ENCODE peak calls at places on chromosome 22, in six cellular contexts. P, L, Z, T, J and A are unnamed samples. For H3K4me1, the result is how much of the 10 kb centered on the place peaks cover.

GRCh38 chr22:20013382-20013871 is 3.2 kb downstream of the ARVCF start:
- DNase-seq in P (peak), L (peak), Z (peak), T (no peak), J (peak), A (peak)

GRCh38 chr22:43127166-43127908 is 15.9 kb downstream of the MCAT start:
- DNase-seq in P (no peak), L (peak), Z (no peak), T (peak), J (no peak), A (no peak)

GRCh38 chr22:42343551-42344081 is 73.2 kb upstream of the TCF20 start:
- DNase-seq in P (no peak), L (no peak), Z (peak), T (no peak), J (no peak), A (no peak)

GRCh38 chr22:27133951-27134664 is 476.7 kb downstream of the MIAT start:
- DNase-seq in P (peak), L (peak), Z (peak), T (no peak), J (peak), A (peak)

GRCh38 chr22:48356731-48357130 is 1470.9 kb downstream of the BRD1 start:
- DNase-seq in P (no peak), L (no peak), Z (no peak), T (no peak), J (no peak), A (no peak)

GRCh38 chr22:39306456-39307361 is 12.7 kb downstream of the RPL3 start:
- DNase-seq in P (no peak), L (peak), Z (no peak), T (no peak), J (peak), A (no peak)

GRCh38 chr22:44667829-44668189 is 34.2 kb upstream of the PRR5 start:
- DNase-seq in P (no peak), L (peak), Z (peak), T (no peak), J (no peak), A (no peak)

GRCh38 chr22:31719850-31720471 is 30.0 kb downstream of the PRR14L start:
- DNase-seq in P (no peak), L (no peak), Z (no peak), T (no peak), J (no peak), A (no peak)

GRCh38 chr22:17121235-17122195 is at the start of gene TMEM121B:
- DNase-seq in P (peak), L (no peak), Z (peak), T (no peak), J (peak), A (no peak)

GRCh38 chr22:44609589-44609988 is 92.4 kb upstream of the PRR5 start:
- DNase-seq in P (no peak), L (no peak), Z (no peak), T (no peak), J (no peak), A (no peak)

GRCh38 chr22:17319541-17319940 is 49.7 kb upstream of the CECR2 start:
- DNase-seq in P (no peak), L (peak), Z (no peak), T (no peak), J (no peak), A (no peak)

GRCh38 chr22:39349967-39350802 is at the start of gene SYNGR1:
- DNase-seq in P (no peak), L (no peak), Z (peak), T (no peak), J (no peak), A (no peak)

GRCh38 chr22:19942071-19942885 is 660 bp upstream of the TXNRD2 start:
- DNase-seq in P (peak), L (no peak), Z (peak), T (no peak), J (peak), A (no peak)

GRCh38 chr22:26751217-26751616 is 93.8 kb downstream of the MIAT start:
- DNase-seq in P (no peak), L (no peak), Z (no peak), T (no peak), J (peak), A (no peak)

GRCh38 chr22:27270818-27271510 is 530.6 kb downstream of the MN1 start:
- DNase-seq in P (no peak), L (no peak), Z (no peak), T (no peak), J (no peak), A (no peak)

GRCh38 chr22:48705159-48705916 is 1122.3 kb downstream of the BRD1 start:
- DNase-seq in P (no peak), L (no peak), Z (no peak), T (no peak), J (no peak), A (no peak)

GRCh38 chr22:38788417-38788816 is 5.5 kb downstream of the DNAL4 start:
- DNase-seq in P (peak), L (no peak), Z (peak), T (no peak), J (peak), A (peak)

GRCh38 chr22:42356547-42356946 is 75.7 kb downstream of the NFAM1 start:
- DNase-seq in P (no peak), L (no peak), Z (no peak), T (no peak), J (no peak), A (no peak)

GRCh38 chr22:39185601-39186012 is 33.1 kb upstream of the CBX7 start:
- DNase-seq in P (no peak), L (no peak), Z (peak), T (no peak), J (no peak), A (peak)

GRCh38 chr22:43972931-43973330 is 17.7 kb downstream of the SAMM50 start:
- DNase-seq in P (no peak), L (no peak), Z (no peak), T (no peak), J (no peak), A (no peak)

GRCh38 chr22:32660292-32660691 is 141.2 kb upstream of the TIMP3 start:
- DNase-seq in P (peak), L (peak), Z (peak), T (peak), J (peak), A (peak)

GRCh38 chr22:42991010-42991651 is 23.8 kb downstream of the PACSIN2 start:
- DNase-seq in P (no peak), L (peak), Z (peak), T (no peak), J (peak), A (no peak)

GRCh38 chr22:42179616-42180015 is 49.0 kb upstream of the CYP2D6 start:
- DNase-seq in P (no peak), L (peak), Z (peak), T (no peak), J (no peak), A (no peak)

GRCh38 chr22:30337461-30337778 is 10.7 kb upstream of the TBC1D10A start:
- DNase-seq in P (no peak), L (no peak), Z (no peak), T (no peak), J (no peak), A (no peak)

GRCh38 chr22:29202231-29203192 is 3.2 kb upstream of the EMID1 start:
- DNase-seq in P (peak), L (peak), Z (no peak), T (no peak), J (peak), A (peak)

GRCh38 chr22:42074153-42074750 is at the start of gene PHETA2:
- DNase-seq in P (peak), L (peak), Z (peak), T (no peak), J (no peak), A (no peak)

GRCh38 chr22:44088976-44089570 is 65.0 kb downstream of the PARVB start:
- DNase-seq in P (no peak), L (no peak), Z (peak), T (no peak), J (no peak), A (no peak)

GRCh38 chr22:26658671-26659478 is 1.5 kb downstream of the MIAT start:
- DNase-seq in P (peak), L (peak), Z (peak), T (peak), J (peak), A (peak)

GRCh38 chr22:30298005-30298701 is 8.8 kb upstream of the CASTOR1 start:
- DNase-seq in P (no peak), L (no peak), Z (no peak), T (no peak), J (no peak), A (peak)

GRCh38 chr22:20858615-20859416 is at the start of the genes PI4KA and SNAP29:
- DNase-seq in P (peak), L (peak), Z (peak), T (peak), J (peak), A (peak)

GRCh38 chr22:28413612-28414011 is 266.0 kb downstream of the TTC28 start:
- DNase-seq in P (no peak), L (no peak), Z (no peak), T (no peak), J (no peak), A (no peak)

GRCh38 chr22:36088292-36088691 is 59.7 kb upstream of the RBFOX2 start:
- DNase-seq in P (no peak), L (no peak), Z (no peak), T (no peak), J (no peak), A (no peak)

GRCh38 chr22:32852346-32853251 is 51.1 kb downstream of the TIMP3 start:
- DNase-seq in P (peak), L (no peak), Z (no peak), T (no peak), J (no peak), A (peak)

GRCh38 chr22:42317691-42318547 is 47.5 kb upstream of the TCF20 start:
- DNase-seq in P (no peak), L (no peak), Z (no peak), T (no peak), J (no peak), A (peak)

GRCh38 chr22:28883917-28884753 is 763 bp downstream of the ZNRF3 start:
- DNase-seq in P (no peak), L (peak), Z (peak), T (peak), J (peak), A (no peak)

GRCh38 chr22:21446128-21446826 is 20.9 kb upstream of the TMEM191C start:
- DNase-seq in P (no peak), L (peak), Z (no peak), T (no peak), J (no peak), A (peak)

GRCh38 chr22:44331881-44332714 is 19.3 kb upstream of the SHISAL1 start:
- DNase-seq in P (no peak), L (no peak), Z (peak), T (no peak), J (peak), A (no peak)

GRCh38 chr22:44625421-44625760 is 76.6 kb upstream of the PRR5 start:
- DNase-seq in P (no peak), L (no peak), Z (no peak), T (no peak), J (no peak), A (no peak)

DNA sequence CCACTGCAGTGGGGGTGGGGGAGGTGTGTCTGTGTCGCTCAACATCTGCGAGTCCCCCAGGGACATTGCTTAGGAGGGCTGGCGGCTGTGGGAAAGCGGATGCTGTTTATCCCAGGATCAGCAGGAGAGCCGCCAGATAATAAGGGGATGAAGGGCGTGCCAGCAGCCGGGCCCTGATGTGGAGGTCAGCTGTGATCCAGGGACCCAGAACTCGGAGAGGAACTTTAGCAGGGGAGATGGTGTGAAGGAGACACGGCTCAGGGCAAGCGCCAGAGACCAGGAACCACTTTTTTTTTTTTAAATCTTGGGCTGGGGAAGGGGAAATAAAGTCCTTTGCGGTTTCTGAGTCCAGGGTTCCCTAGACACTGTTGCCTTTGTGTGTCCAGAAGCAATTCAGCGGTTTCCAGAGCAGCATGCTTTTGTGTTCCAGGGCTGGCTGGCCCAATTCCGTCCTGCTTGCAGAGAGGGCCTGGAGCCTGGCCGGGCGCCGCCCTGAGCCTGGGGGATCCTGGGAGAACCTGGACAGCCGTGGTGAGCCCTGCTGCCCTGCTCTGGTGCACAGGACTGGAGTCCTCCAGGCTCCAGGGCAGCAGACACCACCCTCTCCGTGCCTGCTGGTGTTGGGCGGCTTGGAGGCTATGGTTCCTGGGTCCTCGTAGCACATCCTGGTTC is at the start of gene GRAMD4:
- DNase-seq in P (peak), L (no peak), Z (peak), T (no peak), J (no peak), A (no peak)
- H3K4me1 ChIP-seq in P (under half), L (under half), Z (under half), T (under half), J (under half), A (under half)

DNA sequence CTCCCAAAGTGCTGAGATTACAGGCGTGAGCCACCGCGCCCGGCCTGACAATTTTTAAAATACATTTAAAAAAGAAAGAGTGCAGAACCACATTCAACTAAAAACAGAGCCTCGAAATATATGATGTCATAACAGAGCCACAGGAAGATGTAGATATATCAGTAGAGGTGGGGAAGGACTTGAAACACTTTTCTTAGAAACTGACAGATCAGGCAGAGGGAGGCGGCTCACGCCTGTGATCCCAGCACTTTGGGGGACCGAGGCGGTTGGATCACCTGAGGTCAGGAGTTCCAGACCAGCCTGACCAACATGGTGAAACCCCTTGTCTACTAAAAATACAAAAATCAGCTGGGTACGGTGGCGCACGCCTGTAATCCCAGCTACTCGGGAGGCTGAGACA is 7.0 kb downstream of the MLC1 start:
- DNase-seq in P (no peak), L (no peak), Z (no peak), T (no peak), J (no peak), A (no peak)
- H3K4me1 ChIP-seq in P (under half), L (under half), Z (under half), T (under half), J (under half), A (under half)

GRCh38 chr22:24157783-24158170 is 23.5 kb upstream of the SUSD2 start:
- DNase-seq in P (no peak), L (no peak), Z (peak), T (no peak), J (no peak), A (no peak)
- H3K4me1 ChIP-seq in P (under half), L (under half), Z (under half), T (under half), J (under half), A (under half)

GRCh38 chr22:37740455-37741311 is 43.8 kb downstream of the TRIOBP start:
- DNase-seq in P (no peak), L (no peak), Z (no peak), T (no peak), J (no peak), A (no peak)
- H3K4me1 ChIP-seq in P (under half), L (under half), Z (under half), T (half or more), J (under half), A (under half)

GRCh38 chr22:22579869-22580604 is 21.0 kb upstream of the PRAME start:
- DNase-seq in P (no peak), L (no peak), Z (no peak), T (no peak), J (no peak), A (no peak)

GRCh38 chr22:22588485-22589164 is 29.6 kb upstream of the PRAME start:
- DNase-seq in P (no peak), L (no peak), Z (no peak), T (no peak), J (no peak), A (no peak)

GRCh38 chr22:22583030-22583429 is 24.0 kb upstream of the PRAME start:
- DNase-seq in P (no peak), L (no peak), Z (no peak), T (no peak), J (no peak), A (no peak)

GRCh38 chr22:22587577-22588188 is 28.6 kb upstream of the PRAME start:
- DNase-seq in P (no peak), L (no peak), Z (no peak), T (no peak), J (no peak), A (no peak)

DNA sequence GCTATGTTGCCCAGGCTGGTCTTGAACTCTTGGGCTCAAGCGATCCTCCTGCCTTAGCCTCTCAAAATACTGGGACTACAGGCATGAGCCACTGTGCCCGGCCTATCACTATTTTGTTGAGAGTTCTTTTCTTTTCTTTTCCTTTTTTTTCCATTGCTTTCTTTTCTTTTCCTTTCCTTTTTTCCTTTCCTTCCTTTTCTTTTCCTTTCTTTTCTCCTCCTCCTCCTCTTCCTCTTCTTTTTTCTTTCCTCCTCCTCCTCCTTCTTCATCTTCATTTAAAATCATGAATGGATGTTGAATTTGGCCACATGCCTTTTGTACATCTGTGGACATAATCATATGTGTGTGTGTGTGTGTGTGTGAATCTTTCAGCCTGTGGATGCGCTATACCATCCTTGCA is 25.7 kb upstream of the PRAME start:
- DNase-seq in P (no peak), L (no peak), Z (no peak), T (no peak), J (no peak), A (no peak)
- H3K4me1 ChIP-seq in P (under half), L (under half), Z (under half), T (under half), J (under half), A (under half)

DNA sequence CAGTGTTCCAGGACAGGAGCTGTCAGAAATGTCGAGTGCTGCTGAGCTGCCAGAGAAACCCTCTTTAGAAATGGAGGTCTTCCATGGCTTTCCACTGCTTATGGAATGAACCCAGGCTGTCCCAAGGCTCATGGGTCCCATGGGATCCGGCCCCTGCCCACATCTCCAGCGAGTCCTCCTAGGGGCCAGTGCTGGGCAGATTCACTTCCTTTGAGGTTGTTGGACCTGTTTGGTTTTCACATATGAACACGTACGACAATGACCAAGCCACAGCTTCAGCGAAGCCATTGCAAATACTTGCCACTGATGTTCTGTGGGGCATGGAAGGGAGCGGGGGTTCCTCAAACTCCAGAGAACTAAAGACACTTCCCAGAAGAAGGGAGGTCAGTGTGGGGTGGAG is 483.3 kb downstream of the TBC1D22A start:
- DNase-seq in P (no peak), L (no peak), Z (no peak), T (no peak), J (no peak), A (peak)
- H3K4me1 ChIP-seq in P (under half), L (under half), Z (under half), T (under half), J (under half), A (under half)

GRCh38 chr22:24233235-24233634 is 11.6 kb downstream of the GGT5 start:
- DNase-seq in P (no peak), L (no peak), Z (no peak), T (no peak), J (no peak), A (no peak)

GRCh38 chr22:24235315-24235714 is 9.6 kb downstream of the GGT5 start:
- DNase-seq in P (no peak), L (no peak), Z (no peak), T (no peak), J (no peak), A (no peak)

GRCh38 chr22:24233816-24234215 is 11.1 kb downstream of the GGT5 start:
- DNase-seq in P (no peak), L (no peak), Z (no peak), T (no peak), J (no peak), A (no peak)

GRCh38 chr22:24240381-24240780 is 4.5 kb downstream of the GGT5 start:
- DNase-seq in P (no peak), L (no peak), Z (no peak), T (no peak), J (no peak), A (no peak)

GRCh38 chr22:24236656-24237055 is 8.2 kb downstream of the GGT5 start:
- DNase-seq in P (no peak), L (no peak), Z (no peak), T (no peak), J (no peak), A (no peak)
- H3K4me1 ChIP-seq in P (under half), L (under half), Z (under half), T (under half), J (under half), A (under half)

DNA sequence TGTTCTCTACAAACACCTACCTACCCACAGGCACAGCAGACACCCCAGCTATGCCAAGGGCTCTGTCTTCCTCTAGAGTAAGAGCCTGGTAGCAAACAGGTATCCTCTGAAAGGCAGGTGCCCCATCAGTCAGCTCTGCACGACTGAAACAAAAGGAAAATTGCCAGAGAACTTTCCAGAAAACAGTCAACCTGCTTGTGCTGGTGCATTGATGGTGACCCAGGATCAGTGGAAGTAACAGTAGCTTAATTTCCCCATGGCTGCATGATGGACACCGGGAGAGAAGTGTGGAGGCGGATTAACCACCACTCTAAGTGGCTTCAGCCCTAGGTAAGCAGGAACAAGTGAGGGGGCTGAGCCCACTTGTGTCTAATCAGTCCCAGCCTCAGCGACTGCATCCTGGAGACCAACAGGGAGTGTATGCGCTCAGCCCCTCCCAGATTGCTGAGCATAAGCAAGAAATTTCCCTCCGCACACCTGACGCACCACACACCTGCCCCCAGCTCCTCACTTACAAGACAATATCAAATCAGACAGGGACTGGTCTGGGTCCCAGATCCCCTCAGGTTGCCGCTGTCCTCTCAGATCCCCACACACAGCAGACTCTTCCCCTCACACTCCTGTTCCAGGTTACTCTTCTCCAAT is 70.7 kb upstream of the IGLL5 start:
- DNase-seq in P (no peak), L (no peak), Z (no peak), T (no peak), J (no peak), A (no peak)
- H3K4me1 ChIP-seq in P (under half), L (under half), Z (under half), T (under half), J (under half), A (under half)